ENCODE peak calls at places on chromosome 16, in seven cellular contexts. Y is NCI-H524, O is mucosa of gallbladder, G is progenitor cell of endocrine pancreas, V is AG08396, W is AG09309, L is ACHN. B is an unnamed sample.

GRCh38 chr16:73068546-73069401 is 20.8 kb upstream of the ZFHX3 start:
- DNase-seq in O (peak), W (peak), V (peak), G (no peak), L (peak), Y (peak), B (no peak)

GRCh38 chr16:5944971-5945370 is 847.4 kb upstream of the EEF2KMT start:
- DNase-seq in L (no peak), O (no peak), Y (no peak), W (no peak), G (no peak), V (no peak), B (no peak)

GRCh38 chr16:78669994-78670393 is 570.5 kb downstream of the WWOX start:
- DNase-seq in Y (no peak), O (peak), V (no peak), W (no peak), G (no peak), L (no peak), B (no peak)

GRCh38 chr16:66193543-66194229 is 172.8 kb upstream of the CDH5 start:
- DNase-seq in O (no peak), G (no peak), Y (no peak), W (no peak), V (no peak), L (no peak), B (no peak)

GRCh38 chr16:70749006-70749678 is 51.8 kb downstream of the VAC14 start:
- DNase-seq in G (no peak), L (no peak), O (peak), V (no peak), Y (no peak), W (no peak), B (no peak)

GRCh38 chr16:74623214-74623842 is 16.4 kb upstream of the GLG1 start:
- DNase-seq in G (no peak), W (no peak), O (no peak), V (peak), L (peak), Y (peak), B (no peak)

GRCh38 chr16:27982184-27982583 is 81.3 kb downstream of the GSG1L start:
- DNase-seq in Y (peak), V (no peak), W (no peak), O (no peak), L (no peak), G (no peak), B (no peak)

GRCh38 chr16:68401871-68402747 is 46.2 kb downstream of the SMPD3 start:
- DNase-seq in G (no peak), V (peak), L (no peak), O (no peak), Y (no peak), W (peak), B (peak)

GRCh38 chr16:29726845-29727379 is 18.9 kb downstream of the C16orf54 start:
- DNase-seq in O (no peak), Y (no peak), V (no peak), G (no peak), W (no peak), L (no peak), B (no peak)

GRCh38 chr16:14013571-14014283 is 57.4 kb upstream of the MRTFB start:
- DNase-seq in V (peak), W (peak), Y (peak), G (no peak), O (no peak), L (peak), B (no peak)

GRCh38 chr16:55367301-55367745 is 43.3 kb downstream of the IRX6 start:
- DNase-seq in Y (no peak), O (no peak), G (no peak), V (no peak), L (no peak), W (peak), B (no peak)

GRCh38 chr16:85902366-85903155 is 3.6 kb downstream of the IRF8 start:
- DNase-seq in V (no peak), G (no peak), W (no peak), L (no peak), Y (peak), O (no peak), B (no peak)

GRCh38 chr16:70685938-70686375 is at the start of gene MTSS2:
- DNase-seq in L (peak), O (peak), V (peak), W (peak), Y (peak), G (peak), B (peak)

GRCh38 chr16:8257561-8257960 is 332.8 kb downstream of the TMEM114 start:
- DNase-seq in L (no peak), V (no peak), Y (no peak), O (no peak), G (no peak), W (no peak), B (no peak)

GRCh38 chr16:20865420-20866126 is 34.6 kb downstream of the DCUN1D3 start:
- DNase-seq in W (no peak), V (no peak), Y (peak), G (no peak), O (no peak), L (peak), B (no peak)

GRCh38 chr16:3654249-3654991 is at the start of gene DNASE1:
- DNase-seq in V (peak), L (peak), W (peak), O (peak), Y (peak), G (peak), B (peak)

GRCh38 chr16:11502239-11502638 is 84.5 kb downstream of the LITAF start:
- DNase-seq in V (no peak), L (no peak), O (no peak), W (no peak), Y (no peak), G (no peak), B (no peak)

GRCh38 chr16:48961546-48961945 is 320.1 kb downstream of the CBLN1 start:
- DNase-seq in W (no peak), V (no peak), O (no peak), Y (no peak), G (no peak), L (no peak), B (no peak)

GRCh38 chr16:69485816-69486215 is 61.4 kb downstream of the CYB5B start:
- DNase-seq in O (no peak), W (no peak), V (no peak), L (no peak), G (no peak), Y (no peak), B (no peak)

GRCh38 chr16:30369938-30370443 is 303 bp downstream of the TBC1D10B start:
- DNase-seq in O (no peak), Y (no peak), L (no peak), G (no peak), V (no peak), W (no peak), B (no peak)

GRCh38 chr16:9260665-9261064 is 169.2 kb downstream of the HAPSTR1 start:
- DNase-seq in V (no peak), G (no peak), W (no peak), L (no peak), Y (peak), O (no peak), B (no peak)

GRCh38 chr16:48901712-48902374 is 291.9 kb upstream of the N4BP1 start:
- DNase-seq in Y (no peak), O (no peak), L (peak), G (no peak), V (peak), W (no peak), B (no peak)

GRCh38 chr16:28311913-28312312 is 19.6 kb downstream of the SBK1 start:
- DNase-seq in Y (no peak), W (no peak), L (no peak), O (no peak), V (no peak), G (no peak), B (no peak)

GRCh38 chr16:57534881-57535658 is 1.3 kb downstream of the CCDC102A start:
- DNase-seq in Y (peak), V (peak), W (no peak), L (no peak), O (no peak), G (no peak), B (no peak)

GRCh38 chr16:75306102-75306762 is 54.8 kb upstream of the BCAR1 start:
- DNase-seq in L (peak), O (peak), G (no peak), W (no peak), Y (no peak), V (no peak), B (no peak)

GRCh38 chr16:75529056-75529905 is 6.6 kb downstream of the CHST5 start:
- DNase-seq in O (no peak), G (no peak), L (no peak), W (no peak), Y (no peak), V (no peak), B (no peak)

GRCh38 chr16:56848056-56848936 is 16.7 kb upstream of the SLC12A3 start:
- DNase-seq in V (no peak), Y (no peak), W (no peak), G (no peak), L (peak), O (no peak), B (peak)

GRCh38 chr16:67409631-67410030 is 6.6 kb downstream of the ZDHHC1 start:
- DNase-seq in Y (no peak), L (no peak), G (no peak), O (no peak), W (no peak), V (no peak), B (no peak)

GRCh38 chr16:84105286-84105815 is 11.4 kb downstream of the MBTPS1 start:
- DNase-seq in O (no peak), G (no peak), L (no peak), Y (no peak), V (no peak), W (no peak), B (no peak)

GRCh38 chr16:59210955-59211541 is 476.9 kb upstream of the GOT2 start:
- DNase-seq in O (peak), G (no peak), W (no peak), L (no peak), V (peak), Y (no peak), B (no peak)

GRCh38 chr16:12680531-12680930 is 123.2 kb downstream of the CPPED1 start:
- DNase-seq in V (no peak), W (no peak), L (no peak), G (no peak), O (no peak), Y (peak), B (no peak)

GRCh38 chr16:23124315-23124714 is 24.9 kb downstream of the USP31 start:
- DNase-seq in G (no peak), W (no peak), V (peak), O (no peak), L (peak), Y (no peak), B (peak)

GRCh38 chr16:23072084-23072599 is 77.1 kb downstream of the USP31 start:
- DNase-seq in V (peak), O (peak), G (no peak), Y (no peak), L (peak), W (peak), B (peak)

GRCh38 chr16:68752602-68753001 is 15.5 kb downstream of the CDH1 start:
- DNase-seq in G (no peak), Y (peak), W (no peak), O (peak), L (no peak), V (no peak), B (no peak)

GRCh38 chr16:74817851-74818250 is 43.2 kb upstream of the FA2H start:
- DNase-seq in W (no peak), G (no peak), Y (peak), L (no peak), O (no peak), V (no peak), B (no peak)